ENCODE peak calls at places on chromosomes 13 and 19, in ten cellular contexts. Q, O, D, G, T, P, L, C, W and J are unnamed samples.

GRCh38 chr19:6693056-6693471 is 23.1 kb upstream of the TNFSF14 start:
- DNase-seq in L (no peak), C (no peak), D (no peak), T (no peak), W (no peak), P (no peak), Q (no peak), O (no peak), G (no peak), J (no peak)

GRCh38 chr13:60009300-60010248 is 154.2 kb downstream of the DIAPH3 start:
- DNase-seq in G (no peak), D (peak; percentile 94), Q (no peak), T (no peak), P (no peak), O (no peak), C (peak; percentile 97), L (no peak), W (peak; percentile 6), J (no peak)

GRCh38 chr13:33542309-33543088 is 256.9 kb upstream of the STARD13 start:
- DNase-seq in W (peak; percentile 99), Q (peak; percentile 73), D (peak; percentile 99), G (peak; percentile 100), C (peak; percentile 98), O (peak; percentile 100), L (peak; percentile 99), P (peak; percentile 90), T (peak; percentile 98), J (peak; percentile 93)

GRCh38 chr19:2618611-2619010 is 83.9 kb downstream of the GNG7 start:
- DNase-seq in O (peak; percentile 44), W (peak; percentile 49), T (no peak), C (peak; percentile 61), D (no peak), Q (no peak), L (peak; percentile 61), P (no peak), G (peak; percentile 75), J (no peak)

GRCh38 chr19:35629332-35629633 is 447 bp downstream of the RBM42 start:
- DNase-seq in C (no peak), G (no peak), Q (no peak), T (no peak), D (no peak), W (no peak), P (no peak), O (no peak), L (no peak), J (no peak)

GRCh38 chr19:6632002-6632621 is 37.8 kb downstream of the TNFSF14 start:
- DNase-seq in W (no peak), G (peak; percentile 75), T (no peak), O (peak; percentile 76), L (peak; percentile 63), P (peak; percentile 13), Q (peak; percentile 25), D (no peak), C (peak; percentile 89), J (no peak)

GRCh38 chr19:18090545-18091216 is 3.9 kb upstream of the IL12RB1 start:
- DNase-seq in L (no peak), Q (no peak), T (no peak), P (no peak), O (peak; percentile 52), G (peak; percentile 46), C (no peak), W (no peak), D (no peak), J (no peak)

GRCh38 chr13:33034897-33035296 is 18.7 kb downstream of the KL start:
- DNase-seq in D (no peak), Q (no peak), P (no peak), T (no peak), O (peak; percentile 9), C (no peak), W (no peak), G (no peak), L (no peak), J (no peak)

GRCh38 chr19:33562636-33563035 is 41.0 kb upstream of the PEPD start:
- DNase-seq in G (no peak), P (no peak), C (no peak), L (no peak), W (no peak), Q (no peak), D (no peak), T (no peak), O (no peak), J (no peak)

GRCh38 chr13:81017525-81018152 is 676.7 kb upstream of the SPRY2 start:
- DNase-seq in P (no peak), C (no peak), O (peak; percentile 67), L (no peak), Q (peak; percentile 17), D (no peak), G (peak; percentile 65), T (no peak), W (no peak), J (no peak)

GRCh38 chr13:81012031-81012430 is 671.1 kb upstream of the SPRY2 start:
- DNase-seq in T (no peak), D (no peak), Q (no peak), G (no peak), C (no peak), L (no peak), O (no peak), P (no peak), W (no peak), J (no peak)
- H3K4me3 ChIP-seq in T (no peak overlapping the region), D (no peak overlapping the region), Q (no peak overlapping the region), G (no peak overlapping the region), C (no peak overlapping the region), L (no peak overlapping the region), O (no peak overlapping the region), P (no peak overlapping the region), W (no peak overlapping the region), J (no peak overlapping the region)

DNA sequence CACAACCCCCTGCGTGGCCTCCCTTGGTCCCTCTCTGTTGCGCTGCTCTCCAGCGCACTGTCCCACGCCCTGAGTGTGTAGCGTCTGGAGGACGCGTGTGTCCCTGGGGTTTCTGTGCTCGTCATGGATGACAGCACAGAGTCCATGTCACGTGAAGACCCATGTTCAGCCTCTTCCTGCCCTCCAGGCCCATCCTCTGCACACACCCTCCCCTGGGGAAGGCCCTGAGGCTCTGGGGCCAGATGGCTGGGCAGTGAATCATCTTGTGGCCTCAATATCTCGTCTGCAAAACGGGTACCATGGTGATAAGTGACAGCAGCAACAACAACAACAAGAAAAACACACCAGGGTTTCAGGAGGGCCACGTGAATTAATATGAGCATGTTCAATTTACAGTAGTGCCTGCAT is 71.5 kb upstream of the ARHGEF7 start:
- DNase-seq in C (no peak), Q (no peak), W (peak; percentile 64), T (no peak), G (peak; percentile 71), O (peak; percentile 64), D (no peak), P (no peak), L (peak; percentile 68), J (no peak)
- H3K4me3 ChIP-seq in C (no peak overlapping the region), Q (no peak overlapping the region), W (no peak overlapping the region), T (no peak overlapping the region), G (no peak overlapping the region), O (no peak overlapping the region), D (no peak overlapping the region), P (no peak overlapping the region), L (no peak overlapping the region), J (no peak overlapping the region)

DNA sequence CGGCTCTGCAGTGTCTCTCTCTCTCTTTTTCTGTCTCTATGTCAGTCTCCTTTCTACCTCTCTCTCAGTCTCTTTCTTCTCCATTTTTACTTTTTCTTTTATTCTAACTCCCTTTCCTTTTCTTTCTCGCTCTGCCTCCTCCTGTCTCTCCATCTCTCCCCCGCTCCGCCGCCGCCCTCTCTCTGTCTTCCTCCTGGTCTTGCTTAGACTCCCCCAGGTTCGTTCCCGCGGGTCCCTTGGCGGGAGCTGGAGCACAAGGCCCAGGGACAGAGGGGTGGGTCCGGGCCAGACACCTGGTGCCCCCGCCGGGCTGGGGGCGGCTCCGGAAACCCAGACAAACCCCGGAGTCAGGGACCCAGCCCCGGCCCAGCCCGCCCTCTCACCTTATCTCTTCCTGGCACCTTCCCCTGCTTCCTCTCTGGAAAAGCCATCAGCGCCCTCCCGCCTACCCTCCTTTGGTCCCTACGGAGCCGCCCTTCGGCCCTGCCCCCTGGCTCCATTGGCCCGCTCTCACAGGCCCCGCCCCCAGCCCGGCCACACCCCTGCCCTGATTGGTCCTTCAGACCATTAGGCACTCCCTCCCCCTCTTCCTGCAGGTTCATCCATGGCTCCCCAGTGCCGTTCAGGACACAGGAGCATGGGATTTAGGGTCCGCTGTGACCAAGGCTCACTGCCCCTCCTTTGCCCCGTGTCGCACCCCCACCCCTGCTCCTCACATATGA is 15.4 kb upstream of the NOP53 start:
- DNase-seq in Q (peak; percentile 87), C (peak; percentile 75), G (peak; percentile 36), L (peak; percentile 88), D (peak; percentile 60), W (peak; percentile 86), O (peak; percentile 24), T (peak; percentile 64), P (no peak), J (no peak)
- H3K4me3 ChIP-seq in Q (peak overlapping the region; percentile 48), C (no peak overlapping the region), G (peak overlapping the region; percentile 32), L (no peak overlapping the region), D (no peak overlapping the region), W (peak overlapping the region; percentile 23), O (no peak overlapping the region), T (peak overlapping the region; percentile 41), P (peak overlapping the region; percentile 10), J (peak overlapping the region; percentile 38)

GRCh38 chr13:99977912-99978780 is 3.4 kb upstream of the ZIC2 start:
- DNase-seq in O (no peak), L (no peak), P (no peak), T (no peak), W (no peak), Q (no peak), C (peak; percentile 17), G (no peak), D (peak; percentile 17), J (no peak)
- H3K4me3 ChIP-seq in O (no peak overlapping the region), L (no peak overlapping the region), P (no peak overlapping the region), T (peak overlapping the region; percentile 45), W (no peak overlapping the region), Q (no peak overlapping the region), C (no peak overlapping the region), G (no peak overlapping the region), D (no peak overlapping the region), J (no peak overlapping the region)

DNA sequence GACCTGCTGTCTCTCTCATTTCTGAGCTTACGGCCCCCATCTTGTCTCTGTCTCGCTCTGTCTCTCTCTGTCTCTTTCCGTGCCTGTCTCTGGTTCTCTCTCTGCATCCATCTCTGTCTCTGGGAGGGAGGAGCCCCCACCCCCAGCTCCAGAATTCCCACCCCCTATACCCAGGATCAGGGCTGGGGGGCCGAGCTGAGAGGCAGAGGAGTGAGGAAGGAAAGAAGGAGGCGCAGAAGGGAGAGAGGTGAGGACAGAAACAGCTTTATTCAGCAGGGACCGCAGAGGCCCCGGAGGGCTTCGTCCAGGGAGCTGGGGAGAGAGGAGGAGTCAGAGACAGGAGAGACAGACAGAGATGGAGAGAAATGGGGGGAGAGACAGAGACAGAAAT is 14.0 kb downstream of the JOSD2 start:
- DNase-seq in D (peak; percentile 13), P (no peak), W (no peak), T (no peak), O (no peak), Q (no peak), C (no peak), G (no peak), L (no peak), J (no peak)
- H3K4me3 ChIP-seq in D (no peak overlapping the region), P (no peak overlapping the region), W (no peak overlapping the region), T (peak overlapping the region; percentile 7), O (no peak overlapping the region), Q (no peak overlapping the region), C (no peak overlapping the region), G (no peak overlapping the region), L (no peak overlapping the region), J (no peak overlapping the region)